ENCODE peak calls at places on chromosomes 7 and 10, in four cellular contexts. One of them, this sample, is unnamed.

GRCh38 chr7:156019308-156019707 is 207.0 kb upstream of the SHH start:
- DNase-seq in Daoy: no peak
- DNase-seq in AG09319: no peak
- DNase-seq in naive thymus-derived CD8-positive, alpha-beta T cell: no peak
- DNase-seq in this sample: no peak

GRCh38 chr7:101618207-101618839 is 10.8 kb downstream of the MYL10 start:
- DNase-seq in Daoy: peak
- DNase-seq in AG09319: no peak
- DNase-seq in naive thymus-derived CD8-positive, alpha-beta T cell: no peak
- DNase-seq in this sample: no peak

GRCh38 chr10:33412261-33413092 is 78.0 kb upstream of the NRP1 start:
- DNase-seq in Daoy: peak
- DNase-seq in AG09319: peak
- DNase-seq in naive thymus-derived CD8-positive, alpha-beta T cell: no peak
- DNase-seq in this sample: no peak

GRCh38 chr10:60042959-60043358 is 136.6 kb upstream of the CCDC6 start:
- DNase-seq in Daoy: no peak
- DNase-seq in AG09319: no peak
- DNase-seq in naive thymus-derived CD8-positive, alpha-beta T cell: no peak
- DNase-seq in this sample: no peak

GRCh38 chr7:139328375-139328774 is 12.8 kb upstream of the FMC1 start:
- DNase-seq in Daoy: peak
- DNase-seq in AG09319: peak
- DNase-seq in naive thymus-derived CD8-positive, alpha-beta T cell: no peak
- DNase-seq in this sample: no peak

GRCh38 chr10:8985651-8986050 is 931.2 kb downstream of the GATA3 start:
- DNase-seq in Daoy: no peak
- DNase-seq in AG09319: no peak
- DNase-seq in naive thymus-derived CD8-positive, alpha-beta T cell: no peak
- DNase-seq in this sample: no peak

GRCh38 chr10:125006188-125006680 is 64.3 kb downstream of the ZRANB1 start:
- DNase-seq in Daoy: no peak
- DNase-seq in AG09319: no peak
- DNase-seq in naive thymus-derived CD8-positive, alpha-beta T cell: no peak
- DNase-seq in this sample: no peak

GRCh38 chr7:25862993-25863726 is 288.8 kb upstream of the NFE2L3 start:
- DNase-seq in Daoy: no peak
- DNase-seq in AG09319: no peak
- DNase-seq in naive thymus-derived CD8-positive, alpha-beta T cell: no peak
- DNase-seq in this sample: no peak

GRCh38 chr10:5538446-5538845 is 13.7 kb downstream of the CALML3 start:
- DNase-seq in Daoy: peak
- DNase-seq in AG09319: no peak
- DNase-seq in naive thymus-derived CD8-positive, alpha-beta T cell: no peak
- DNase-seq in this sample: no peak

GRCh38 chr10:69222157-69223027 is 2.3 kb downstream of the HKDC1 start:
- DNase-seq in Daoy: peak
- DNase-seq in AG09319: no peak
- DNase-seq in naive thymus-derived CD8-positive, alpha-beta T cell: peak
- DNase-seq in this sample: peak

GRCh38 chr10:110859947-110860376 is 11.8 kb upstream of the PDCD4 start:
- DNase-seq in Daoy: no peak
- DNase-seq in AG09319: peak
- DNase-seq in naive thymus-derived CD8-positive, alpha-beta T cell: no peak
- DNase-seq in this sample: no peak

GRCh38 chr7:53252539-53252938 is 217.1 kb downstream of the POM121L12 start:
- DNase-seq in Daoy: no peak
- DNase-seq in AG09319: no peak
- DNase-seq in naive thymus-derived CD8-positive, alpha-beta T cell: no peak
- DNase-seq in this sample: no peak

GRCh38 chr10:2761971-2762370 is 305.4 kb upstream of the PFKP start:
- DNase-seq in Daoy: no peak
- DNase-seq in AG09319: no peak
- DNase-seq in naive thymus-derived CD8-positive, alpha-beta T cell: no peak
- DNase-seq in this sample: no peak

GRCh38 chr7:140972876-140973829 is 41.6 kb downstream of the MRPS33 start:
- DNase-seq in Daoy: no peak
- DNase-seq in AG09319: no peak
- DNase-seq in naive thymus-derived CD8-positive, alpha-beta T cell: no peak
- DNase-seq in this sample: no peak

GRCh38 chr10:93416824-93417223 is 65.3 kb downstream of the MYOF start:
- DNase-seq in Daoy: no peak
- DNase-seq in AG09319: no peak
- DNase-seq in naive thymus-derived CD8-positive, alpha-beta T cell: no peak
- DNase-seq in this sample: no peak

GRCh38 chr7:103989200-103989784 is at the start of gene RELN:
- DNase-seq in Daoy: peak
- DNase-seq in AG09319: no peak
- DNase-seq in naive thymus-derived CD8-positive, alpha-beta T cell: no peak
- DNase-seq in this sample: peak

GRCh38 chr10:125154529-125154928 is 5.8 kb downstream of the CTBP2 start:
- DNase-seq in Daoy: no peak
- DNase-seq in AG09319: no peak
- DNase-seq in naive thymus-derived CD8-positive, alpha-beta T cell: no peak
- DNase-seq in this sample: no peak

GRCh38 chr10:86250399-86250798 is 116.2 kb downstream of the GRID1 start:
- DNase-seq in Daoy: no peak
- DNase-seq in AG09319: no peak
- DNase-seq in naive thymus-derived CD8-positive, alpha-beta T cell: no peak
- DNase-seq in this sample: no peak

GRCh38 chr7:157005456-157006204 is 4.8 kb downstream of the MNX1 start:
- DNase-seq in Daoy: no peak
- DNase-seq in AG09319: no peak
- DNase-seq in naive thymus-derived CD8-positive, alpha-beta T cell: no peak
- DNase-seq in this sample: no peak

GRCh38 chr7:74656421-74656910 is 1.1 kb upstream of the GTF2I start:
- DNase-seq in Daoy: peak
- DNase-seq in AG09319: no peak
- DNase-seq in naive thymus-derived CD8-positive, alpha-beta T cell: no peak
- DNase-seq in this sample: peak

GRCh38 chr10:116775488-116776400 is 33.4 kb upstream of the HSPA12A start:
- DNase-seq in Daoy: no peak
- DNase-seq in AG09319: no peak
- DNase-seq in naive thymus-derived CD8-positive, alpha-beta T cell: no peak
- DNase-seq in this sample: no peak

GRCh38 chr10:79454259-79454658 is 8.8 kb upstream of the ZCCHC24 start:
- DNase-seq in Daoy: peak
- DNase-seq in AG09319: peak
- DNase-seq in naive thymus-derived CD8-positive, alpha-beta T cell: no peak
- DNase-seq in this sample: no peak

GRCh38 chr7:157089100-157089510 is 49.6 kb upstream of the UBE3C start:
- DNase-seq in Daoy: no peak
- DNase-seq in AG09319: no peak
- DNase-seq in naive thymus-derived CD8-positive, alpha-beta T cell: no peak
- DNase-seq in this sample: no peak

GRCh38 chr7:155835446-155836215 is 23.4 kb upstream of the SHH start:
- DNase-seq in Daoy: no peak
- DNase-seq in AG09319: no peak
- DNase-seq in naive thymus-derived CD8-positive, alpha-beta T cell: no peak
- DNase-seq in this sample: no peak

GRCh38 chr10:71492871-71493270 is 96.2 kb downstream of the CDH23 start:
- DNase-seq in Daoy: no peak
- DNase-seq in AG09319: no peak
- DNase-seq in naive thymus-derived CD8-positive, alpha-beta T cell: no peak
- DNase-seq in this sample: no peak

GRCh38 chr10:44853148-44853734 is 57.9 kb upstream of the TMEM72 start:
- DNase-seq in Daoy: peak
- DNase-seq in AG09319: no peak
- DNase-seq in naive thymus-derived CD8-positive, alpha-beta T cell: no peak
- DNase-seq in this sample: no peak

GRCh38 chr7:103480771-103481170 is 34.8 kb upstream of the SLC26A5 start:
- DNase-seq in Daoy: no peak
- DNase-seq in AG09319: no peak
- DNase-seq in naive thymus-derived CD8-positive, alpha-beta T cell: no peak
- DNase-seq in this sample: no peak

GRCh38 chr7:114102996-114103395 is 184.2 kb upstream of the PPP1R3A start:
- DNase-seq in Daoy: no peak
- DNase-seq in AG09319: no peak
- DNase-seq in naive thymus-derived CD8-positive, alpha-beta T cell: no peak
- DNase-seq in this sample: no peak

GRCh38 chr7:107359520-107360316 is 110.1 kb upstream of the GPR22 start:
- DNase-seq in Daoy: no peak
- DNase-seq in AG09319: no peak
- DNase-seq in naive thymus-derived CD8-positive, alpha-beta T cell: no peak
- DNase-seq in this sample: no peak

GRCh38 chr10:17344206-17344605 is 110.2 kb downstream of the ST8SIA6 start:
- DNase-seq in Daoy: peak
- DNase-seq in AG09319: no peak
- DNase-seq in naive thymus-derived CD8-positive, alpha-beta T cell: no peak
- DNase-seq in this sample: no peak

GRCh38 chr7:52005613-52006012 is 689.0 kb upstream of the COBL start:
- DNase-seq in Daoy: no peak
- DNase-seq in AG09319: no peak
- DNase-seq in naive thymus-derived CD8-positive, alpha-beta T cell: no peak
- DNase-seq in this sample: no peak

GRCh38 chr7:159197066-159197975 is 52.7 kb upstream of the VIPR2 start:
- DNase-seq in Daoy: peak
- DNase-seq in AG09319: no peak
- DNase-seq in naive thymus-derived CD8-positive, alpha-beta T cell: no peak
- DNase-seq in this sample: peak

GRCh38 chr10:100600218-100600617 is 64.5 kb downstream of the HIF1AN start:
- DNase-seq in Daoy: no peak
- DNase-seq in AG09319: no peak
- DNase-seq in naive thymus-derived CD8-positive, alpha-beta T cell: no peak
- DNase-seq in this sample: no peak

GRCh38 chr7:47809387-47809786 is 138.9 kb downstream of the PKD1L1 start:
- DNase-seq in Daoy: no peak
- DNase-seq in AG09319: no peak
- DNase-seq in naive thymus-derived CD8-positive, alpha-beta T cell: no peak
- DNase-seq in this sample: no peak

GRCh38 chr7:28128608-28129007 is 52.0 kb downstream of the JAZF1 start:
- DNase-seq in Daoy: no peak
- DNase-seq in AG09319: no peak
- DNase-seq in naive thymus-derived CD8-positive, alpha-beta T cell: no peak
- DNase-seq in this sample: peak

GRCh38 chr7:3569643-3570042 is 268.6 kb downstream of the SDK1 start:
- DNase-seq in Daoy: no peak
- DNase-seq in AG09319: no peak
- DNase-seq in naive thymus-derived CD8-positive, alpha-beta T cell: no peak
- DNase-seq in this sample: no peak

This sample was measured in CD4-positive, CD25-positive, alpha-beta regulatory T cell.